ENCODE peak calls at places on chromosomes 12 and 14, in nine cellular contexts. One of them, this sample, is unnamed.

GRCh38 chr12:109500406-109501185 is 23.2 kb downstream of the UBE3B start:
- DNase-seq in AG04450: no peak
- DNase-seq in GM13976: no peak
- DNase-seq in pancreas: no peak
- DNase-seq in HT1080: no peak
- DNase-seq in COR-L47: no peak
- DNase-seq in ovary: no peak
- DNase-seq in kidney epithelial cell: no peak
- DNase-seq in psoas muscle: no peak
- DNase-seq in this sample: no peak

GRCh38 chr14:83568141-83568540 is 1961.8 kb upstream of the FLRT2 start:
- DNase-seq in AG04450: no peak
- DNase-seq in HT1080: no peak
- DNase-seq in psoas muscle: no peak
- DNase-seq in ovary: no peak
- DNase-seq in GM13976: no peak
- DNase-seq in pancreas: no peak
- DNase-seq in COR-L47: no peak
- DNase-seq in kidney epithelial cell: no peak
- DNase-seq in this sample: no peak

GRCh38 chr12:104604070-104604994 is 147.6 kb downstream of the CHST11 start:
- DNase-seq in AG04450: peak; percentile 81
- DNase-seq in kidney epithelial cell: peak; percentile 93
- DNase-seq in GM13976: peak; percentile 79
- DNase-seq in ovary: peak; percentile 77
- DNase-seq in pancreas: peak; percentile 36
- DNase-seq in HT1080: peak; percentile 98
- DNase-seq in COR-L47: no peak
- DNase-seq in psoas muscle: peak; percentile 70
- DNase-seq in this sample: no peak

GRCh38 chr14:38210587-38211257 is 3.0 kb downstream of the SSTR1 start:
- DNase-seq in COR-L47: no peak
- DNase-seq in kidney epithelial cell: no peak
- DNase-seq in pancreas: no peak
- DNase-seq in AG04450: no peak
- DNase-seq in ovary: no peak
- DNase-seq in psoas muscle: peak; percentile 18
- DNase-seq in GM13976: peak; percentile 18
- DNase-seq in HT1080: no peak
- DNase-seq in this sample: no peak

GRCh38 chr14:89563503-89563902 is 146.5 kb upstream of the FOXN3 start:
- DNase-seq in pancreas: no peak
- DNase-seq in ovary: no peak
- DNase-seq in COR-L47: no peak
- DNase-seq in AG04450: no peak
- DNase-seq in GM13976: no peak
- DNase-seq in HT1080: no peak
- DNase-seq in psoas muscle: no peak
- DNase-seq in kidney epithelial cell: no peak
- DNase-seq in this sample: no peak

GRCh38 chr12:56189918-56190694 is 823 bp upstream of the SMARCC2 start:
- DNase-seq in ovary: peak; percentile 86
- DNase-seq in COR-L47: peak; percentile 82
- DNase-seq in HT1080: peak; percentile 94
- DNase-seq in AG04450: peak; percentile 70
- DNase-seq in kidney epithelial cell: no peak
- DNase-seq in GM13976: peak; percentile 76
- DNase-seq in psoas muscle: peak; percentile 78
- DNase-seq in pancreas: peak; percentile 82
- DNase-seq in this sample: peak; percentile 79

GRCh38 chr12:3365416-3366385 is 125.3 kb upstream of the PRMT8 start:
- DNase-seq in AG04450: no peak
- DNase-seq in kidney epithelial cell: no peak
- DNase-seq in HT1080: no peak
- DNase-seq in GM13976: no peak
- DNase-seq in pancreas: peak; percentile 79
- DNase-seq in ovary: no peak
- DNase-seq in psoas muscle: no peak
- DNase-seq in COR-L47: peak; percentile 38
- DNase-seq in this sample: peak; percentile 36

GRCh38 chr14:49769581-49770211 is 1.7 kb downstream of the KLHDC2 start:
- DNase-seq in COR-L47: no peak
- DNase-seq in GM13976: no peak
- DNase-seq in AG04450: no peak
- DNase-seq in HT1080: no peak
- DNase-seq in pancreas: no peak
- DNase-seq in ovary: no peak
- DNase-seq in psoas muscle: no peak
- DNase-seq in kidney epithelial cell: no peak
- DNase-seq in this sample: no peak

GRCh38 chr14:21924479-21924878 is 250.9 kb upstream of the OR4E1 start:
- DNase-seq in ovary: no peak
- DNase-seq in GM13976: no peak
- DNase-seq in AG04450: no peak
- DNase-seq in psoas muscle: no peak
- DNase-seq in pancreas: no peak
- DNase-seq in kidney epithelial cell: no peak
- DNase-seq in HT1080: no peak
- DNase-seq in COR-L47: no peak
- DNase-seq in this sample: no peak

GRCh38 chr12:72433298-72433697 is 161.1 kb downstream of the TRHDE start:
- DNase-seq in ovary: no peak
- DNase-seq in kidney epithelial cell: no peak
- DNase-seq in GM13976: no peak
- DNase-seq in psoas muscle: no peak
- DNase-seq in AG04450: no peak
- DNase-seq in pancreas: no peak
- DNase-seq in COR-L47: no peak
- DNase-seq in HT1080: no peak
- DNase-seq in this sample: no peak

GRCh38 chr14:92994942-92995341 is 72.0 kb downstream of the CHGA start:
- DNase-seq in GM13976: no peak
- DNase-seq in psoas muscle: no peak
- DNase-seq in pancreas: no peak
- DNase-seq in COR-L47: no peak
- DNase-seq in HT1080: no peak
- DNase-seq in AG04450: no peak
- DNase-seq in ovary: no peak
- DNase-seq in kidney epithelial cell: no peak
- DNase-seq in this sample: no peak

GRCh38 chr12:48817957-48818830 is at the start of gene CACNB3:
- DNase-seq in psoas muscle: peak; percentile 67
- DNase-seq in HT1080: peak; percentile 50
- DNase-seq in pancreas: peak; percentile 48
- DNase-seq in ovary: peak; percentile 83
- DNase-seq in GM13976: peak; percentile 86
- DNase-seq in AG04450: no peak
- DNase-seq in kidney epithelial cell: no peak
- DNase-seq in COR-L47: peak; percentile 80
- DNase-seq in this sample: peak; percentile 53

GRCh38 chr14:88868558-88869159 is 44.2 kb downstream of the TTC8 start:
- DNase-seq in COR-L47: peak; percentile 67
- DNase-seq in pancreas: no peak
- DNase-seq in ovary: no peak
- DNase-seq in GM13976: peak; percentile 10
- DNase-seq in AG04450: no peak
- DNase-seq in kidney epithelial cell: no peak
- DNase-seq in HT1080: peak; percentile 26
- DNase-seq in psoas muscle: no peak
- DNase-seq in this sample: peak; percentile 25

GRCh38 chr14:60245316-60246177 is 3.5 kb upstream of the PPM1A start:
- DNase-seq in GM13976: peak; percentile 25
- DNase-seq in psoas muscle: no peak
- DNase-seq in ovary: no peak
- DNase-seq in pancreas: no peak
- DNase-seq in COR-L47: no peak
- DNase-seq in AG04450: no peak
- DNase-seq in kidney epithelial cell: no peak
- DNase-seq in HT1080: no peak
- DNase-seq in this sample: no peak

GRCh38 chr14:64968167-64968566 is 4.0 kb downstream of the RAB15 start:
- DNase-seq in GM13976: no peak
- DNase-seq in COR-L47: no peak
- DNase-seq in psoas muscle: no peak
- DNase-seq in HT1080: no peak
- DNase-seq in AG04450: no peak
- DNase-seq in kidney epithelial cell: no peak
- DNase-seq in pancreas: no peak
- DNase-seq in ovary: no peak
- DNase-seq in this sample: no peak

GRCh38 chr12:536751-537150 is 77.0 kb downstream of the B4GALNT3 start:
- DNase-seq in COR-L47: no peak
- DNase-seq in HT1080: no peak
- DNase-seq in pancreas: no peak
- DNase-seq in kidney epithelial cell: no peak
- DNase-seq in AG04450: no peak
- DNase-seq in GM13976: no peak
- DNase-seq in ovary: no peak
- DNase-seq in psoas muscle: no peak
- DNase-seq in this sample: no peak

GRCh38 chr14:53955671-53956426 is 776 bp downstream of the BMP4 start:
- DNase-seq in HT1080: no peak
- DNase-seq in ovary: peak; percentile 91
- DNase-seq in psoas muscle: peak; percentile 81
- DNase-seq in GM13976: peak; percentile 59
- DNase-seq in COR-L47: no peak
- DNase-seq in AG04450: no peak
- DNase-seq in kidney epithelial cell: no peak
- DNase-seq in pancreas: no peak
- DNase-seq in this sample: no peak

GRCh38 chr14:94305620-94306019 is 12.6 kb upstream of the SERPINA10 start:
- DNase-seq in kidney epithelial cell: no peak
- DNase-seq in pancreas: no peak
- DNase-seq in GM13976: no peak
- DNase-seq in psoas muscle: no peak
- DNase-seq in COR-L47: no peak
- DNase-seq in HT1080: no peak
- DNase-seq in AG04450: no peak
- DNase-seq in ovary: no peak
- DNase-seq in this sample: no peak

GRCh38 chr14:66009104-66009503 is 477.1 kb upstream of the CCDC196 start:
- DNase-seq in ovary: no peak
- DNase-seq in GM13976: no peak
- DNase-seq in kidney epithelial cell: peak; percentile 28
- DNase-seq in psoas muscle: no peak
- DNase-seq in pancreas: no peak
- DNase-seq in AG04450: no peak
- DNase-seq in HT1080: peak; percentile 79
- DNase-seq in COR-L47: no peak
- DNase-seq in this sample: no peak

GRCh38 chr12:96338852-96339478 is 61.3 kb downstream of the CDK17 start:
- DNase-seq in ovary: no peak
- DNase-seq in COR-L47: no peak
- DNase-seq in HT1080: no peak
- DNase-seq in GM13976: no peak
- DNase-seq in psoas muscle: no peak
- DNase-seq in AG04450: no peak
- DNase-seq in pancreas: no peak
- DNase-seq in kidney epithelial cell: no peak
- DNase-seq in this sample: no peak

GRCh38 chr12:121252712-121253345 is 42.9 kb downstream of the P2RX4 start:
- DNase-seq in AG04450: no peak
- DNase-seq in GM13976: no peak
- DNase-seq in kidney epithelial cell: no peak
- DNase-seq in ovary: no peak
- DNase-seq in HT1080: no peak
- DNase-seq in COR-L47: no peak
- DNase-seq in pancreas: no peak
- DNase-seq in psoas muscle: no peak
- DNase-seq in this sample: no peak